ENCODE peak calls at places on chromosomes 6 and 20, in eight cellular contexts. Y, G, O, X, S, U, C and Z are unnamed samples.

GRCh38 chr6:19450651-19451050 is 386.5 kb upstream of the ID4 start:
- DNase-seq in Y (no peak), G (no peak), O (no peak), X (no peak), S (no peak), U (no peak), C (no peak), Z (no peak)

GRCh38 chr6:128361378-128361777 is 159.0 kb downstream of the PTPRK start:
- DNase-seq in Y (no peak), G (no peak), O (no peak), X (no peak), S (no peak), U (no peak), C (no peak), Z (no peak)

GRCh38 chr6:136249336-136249735 is 775 bp downstream of the MTFR2 start:
- DNase-seq in Y (no peak), G (no peak), O (no peak), X (peak; percentile 56), S (no peak), U (no peak), C (no peak), Z (no peak)

GRCh38 chr6:116543149-116543548 is 2.3 kb downstream of the TRAPPC3L start:
- DNase-seq in Y (no peak), G (no peak), O (no peak), X (no peak), S (no peak), U (no peak), C (no peak), Z (no peak)

GRCh38 chr20:48455606-48456360 is 372.0 kb downstream of the PREX1 start:
- DNase-seq in Y (no peak), G (no peak), O (no peak), X (no peak), S (no peak), U (peak; percentile 29), C (no peak), Z (no peak)

GRCh38 chr20:57813870-57814269 is 104.1 kb upstream of the PMEPA1 start:
- DNase-seq in Y (no peak), G (no peak), O (no peak), X (no peak), S (no peak), U (no peak), C (no peak), Z (no peak)

GRCh38 chr6:32886674-32887383 is 32.8 kb downstream of the PSMB9 start:
- DNase-seq in Y (no peak), G (no peak), O (peak; percentile 79), X (peak; percentile 89), S (peak; percentile 84), U (peak; percentile 4), C (no peak), Z (no peak)

GRCh38 chr20:45890077-45890996 is 671 bp downstream of the NEURL2 start:
- DNase-seq in Y (peak; percentile 75), G (no peak), O (no peak), X (peak; percentile 78), S (peak; percentile 83), U (peak; percentile 91), C (peak; percentile 84), Z (peak; percentile 83)

GRCh38 chr20:24762791-24763350 is 186.2 kb upstream of the CST7 start:
- DNase-seq in Y (no peak), G (no peak), O (no peak), X (no peak), S (no peak), U (no peak), C (no peak), Z (peak; percentile 26)

GRCh38 chr6:132320007-132320406 is 81.3 kb downstream of the MOXD1 start:
- DNase-seq in Y (no peak), G (no peak), O (peak; percentile 24), X (peak; percentile 83), S (peak; percentile 55), U (no peak), C (no peak), Z (no peak)

GRCh38 chr6:117399924-117400323 is 25.8 kb downstream of the ROS1 start:
- DNase-seq in Y (no peak), G (no peak), O (no peak), X (peak; percentile 4), S (no peak), U (no peak), C (no peak), Z (no peak)

GRCh38 chr20:45552456-45552855 is 5.3 kb upstream of the EPPIN start:
- DNase-seq in Y (no peak), G (no peak), O (no peak), X (no peak), S (no peak), U (no peak), C (no peak), Z (no peak)

GRCh38 chr6:105257350-105257749 is 77.5 kb upstream of the POPDC3 start:
- DNase-seq in Y (no peak), G (peak; percentile 7), O (no peak), X (no peak), S (no peak), U (no peak), C (no peak), Z (no peak)

GRCh38 chr20:20637998-20638397 is 74.4 kb downstream of the RALGAPA2 start:
- DNase-seq in Y (no peak), G (no peak), O (no peak), X (no peak), S (no peak), U (no peak), C (no peak), Z (no peak)

GRCh38 chr6:2580996-2581395 is 169.7 kb downstream of the MYLK4 start:
- DNase-seq in Y (no peak), G (no peak), O (no peak), X (no peak), S (no peak), U (no peak), C (no peak), Z (peak; percentile 32)

GRCh38 chr6:138500045-138500665 is 861 bp upstream of the NHSL1 start:
- DNase-seq in Y (no peak), G (no peak), O (no peak), X (no peak), S (no peak), U (no peak), C (no peak), Z (no peak)

GRCh38 chr6:170048615-170049256 is 242.1 kb downstream of the DLL1 start:
- DNase-seq in Y (no peak), G (no peak), O (no peak), X (peak; percentile 33), S (no peak), U (no peak), C (peak; percentile 30), Z (peak; percentile 13)

GRCh38 chr6:62974452-62974851 is 236.8 kb upstream of the FKBP1C start:
- DNase-seq in Y (no peak), G (peak; percentile 23), O (no peak), X (no peak), S (no peak), U (no peak), C (no peak), Z (no peak)

GRCh38 chr6:163355471-163355991 is 59.0 kb upstream of the QKI start:
- DNase-seq in Y (no peak), G (no peak), O (no peak), X (peak; percentile 67), S (peak; percentile 82), U (no peak), C (peak; percentile 57), Z (no peak)

GRCh38 chr20:57417051-57417689 is 26.0 kb downstream of the RBM38 start:
- DNase-seq in Y (no peak), G (no peak), O (no peak), X (no peak), S (no peak), U (no peak), C (no peak), Z (no peak)

GRCh38 chr6:87656857-87657256 is 45.2 kb downstream of the AKIRIN2 start:
- DNase-seq in Y (no peak), G (peak; percentile 75), O (no peak), X (no peak), S (no peak), U (no peak), C (no peak), Z (no peak)

GRCh38 chr6:36759177-36759757 is 61.6 kb downstream of the RAB44 start:
- DNase-seq in Y (peak; percentile 85), G (peak; percentile 73), O (peak; percentile 45), X (peak; percentile 68), S (peak; percentile 52), U (peak; percentile 82), C (peak; percentile 82), Z (peak; percentile 78)

GRCh38 chr6:12992770-12993169 is 276.2 kb downstream of the PHACTR1 start:
- DNase-seq in Y (no peak), G (no peak), O (no peak), X (no peak), S (no peak), U (no peak), C (no peak), Z (no peak)

GRCh38 chr20:37757550-37757949 is 63.7 kb downstream of the CTNNBL1 start:
- DNase-seq in Y (no peak), G (no peak), O (no peak), X (no peak), S (no peak), U (peak; percentile 16), C (no peak), Z (no peak)

GRCh38 chr20:37756234-37756633 is 62.4 kb downstream of the CTNNBL1 start:
- DNase-seq in Y (no peak), G (no peak), O (no peak), X (no peak), S (no peak), U (no peak), C (no peak), Z (no peak)

GRCh38 chr20:37760322-37760721 is 66.5 kb downstream of the CTNNBL1 start:
- DNase-seq in Y (no peak), G (no peak), O (no peak), X (no peak), S (no peak), U (no peak), C (no peak), Z (no peak)

GRCh38 chr20:37759761-37760209 is 66.0 kb downstream of the CTNNBL1 start:
- DNase-seq in Y (no peak), G (no peak), O (no peak), X (no peak), S (no peak), U (no peak), C (no peak), Z (no peak)

GRCh38 chr20:37758332-37758731 is 64.5 kb downstream of the CTNNBL1 start:
- DNase-seq in Y (no peak), G (no peak), O (no peak), X (no peak), S (no peak), U (no peak), C (no peak), Z (no peak)
- TF ChIP-seq CTCF in Y (no peak), G (peak; percentile 12), O (peak; percentile 18), X (no peak), S (peak; percentile 51), U (peak; percentile 16), C (no peak), Z (no peak)

GRCh38 chr20:63828951-63829350 is 2.1 kb downstream of the ZBTB46 start:
- DNase-seq in Y (no peak), G (no peak), O (no peak), X (no peak), S (no peak), U (no peak), C (no peak), Z (no peak)
- TF ChIP-seq CTCF in Y (no peak), G (no peak), O (no peak), X (no peak), S (peak; percentile 10), U (no peak), C (no peak), Z (no peak)

GRCh38 chr6:154399097-154399496 is 42.5 kb upstream of the IPCEF1 start:
- DNase-seq in Y (no peak), G (no peak), O (no peak), X (peak; percentile 76), S (peak; percentile 61), U (no peak), C (no peak), Z (no peak)
- TF ChIP-seq CTCF in Y (no peak), G (no peak), O (no peak), X (no peak), S (no peak), U (no peak), C (no peak), Z (no peak)

GRCh38 chr6:108557494-108558371 is 3.0 kb upstream of the FOXO3 start:
- DNase-seq in Y (peak; percentile 65), G (peak; percentile 82), O (no peak), X (peak; percentile 62), S (peak; percentile 27), U (peak; percentile 86), C (peak; percentile 75), Z (peak; percentile 84)
- TF ChIP-seq CTCF in Y (no peak), G (no peak), O (no peak), X (peak; percentile 5), S (peak; percentile 1), U (no peak), C (peak; percentile 14), Z (no peak)